ENCODE peak calls at places on chromosomes 4 and X, in five cellular contexts. One of them, this sample, is unnamed.

GRCh38 chrX:130285069-130285620 is 16.4 kb upstream of the ZNF280C start:
- DNase-seq in K562: no peak
- DNase-seq in testis: no peak
- DNase-seq in stomach: no peak
- DNase-seq in right lobe of liver: no peak
- DNase-seq in this sample: no peak

GRCh38 chr4:26594778-26595177 is 10.9 kb downstream of the TBC1D19 start:
- DNase-seq in testis: no peak
- DNase-seq in stomach: no peak
- DNase-seq in right lobe of liver: no peak
- DNase-seq in K562: no peak
- DNase-seq in this sample: no peak

GRCh38 chr4:181517521-181517920 is 725.7 kb upstream of the TENM3 start:
- DNase-seq in right lobe of liver: no peak
- DNase-seq in stomach: no peak
- DNase-seq in K562: no peak
- DNase-seq in testis: no peak
- DNase-seq in this sample: no peak

GRCh38 chr4:153522800-153523089 is 56.6 kb downstream of the TMEM131L start:
- DNase-seq in stomach: no peak
- DNase-seq in K562: no peak
- DNase-seq in testis: no peak
- DNase-seq in right lobe of liver: no peak
- DNase-seq in this sample: no peak

GRCh38 chr4:86935833-86936721 is 1.3 kb downstream of the AFF1 start:
- DNase-seq in testis: peak; percentile 52
- DNase-seq in K562: peak; percentile 89
- DNase-seq in stomach: peak; percentile 68
- DNase-seq in right lobe of liver: peak; percentile 80
- DNase-seq in this sample: peak; percentile 75

GRCh38 chrX:101080326-101080725 is 1.6 kb downstream of the TMEM35A start:
- DNase-seq in K562: no peak
- DNase-seq in testis: no peak
- DNase-seq in stomach: no peak
- DNase-seq in right lobe of liver: no peak
- DNase-seq in this sample: no peak

GRCh38 chrX:11704725-11705495 is 39.2 kb upstream of the ARHGAP6 start:
- DNase-seq in stomach: no peak
- DNase-seq in right lobe of liver: no peak
- DNase-seq in K562: no peak
- DNase-seq in testis: no peak
- DNase-seq in this sample: no peak

GRCh38 chr4:25592670-25593069 is 63.0 kb upstream of the SLC34A2 start:
- DNase-seq in stomach: no peak
- DNase-seq in testis: no peak
- DNase-seq in right lobe of liver: no peak
- DNase-seq in K562: no peak
- DNase-seq in this sample: peak; percentile 14

GRCh38 chr4:84852081-84852480 is 114.4 kb downstream of the WDFY3 start:
- DNase-seq in right lobe of liver: no peak
- DNase-seq in K562: no peak
- DNase-seq in stomach: no peak
- DNase-seq in testis: peak; percentile 58
- DNase-seq in this sample: no peak

GRCh38 chr4:166957451-166957850 is 276.8 kb downstream of the SPOCK3 start:
- DNase-seq in testis: no peak
- DNase-seq in K562: no peak
- DNase-seq in stomach: no peak
- DNase-seq in right lobe of liver: no peak
- DNase-seq in this sample: no peak

GRCh38 chr4:37794046-37794445 is 32.4 kb upstream of the PGM2 start:
- DNase-seq in K562: no peak
- DNase-seq in stomach: no peak
- DNase-seq in right lobe of liver: no peak
- DNase-seq in testis: no peak
- DNase-seq in this sample: no peak

GRCh38 chr4:7564242-7564641 is 129.5 kb upstream of the PSAPL1 start:
- DNase-seq in K562: no peak
- DNase-seq in testis: peak; percentile 39
- DNase-seq in right lobe of liver: peak; percentile 71
- DNase-seq in stomach: no peak
- DNase-seq in this sample: no peak

GRCh38 chr4:61462451-61463326 is 262.6 kb downstream of the ADGRL3 start:
- DNase-seq in stomach: peak; percentile 28
- DNase-seq in right lobe of liver: no peak
- DNase-seq in K562: no peak
- DNase-seq in testis: no peak
- DNase-seq in this sample: no peak

GRCh38 chr4:154489558-154490260 is 1.9 kb downstream of the DCHS2 start:
- DNase-seq in stomach: no peak
- DNase-seq in K562: no peak
- DNase-seq in right lobe of liver: no peak
- DNase-seq in testis: no peak
- DNase-seq in this sample: no peak

GRCh38 chr4:56637791-56638190 is 43.3 kb downstream of the HOPX start:
- DNase-seq in right lobe of liver: no peak
- DNase-seq in K562: no peak
- DNase-seq in testis: no peak
- DNase-seq in stomach: peak; percentile 31
- DNase-seq in this sample: no peak

GRCh38 chr4:185213341-185213740 is 3.9 kb downstream of the SNX25 start:
- DNase-seq in testis: no peak
- DNase-seq in K562: no peak
- DNase-seq in right lobe of liver: no peak
- DNase-seq in stomach: no peak
- DNase-seq in this sample: no peak
- TF ChIP-seq POLR2A in testis: no peak
- TF ChIP-seq POLR2A in K562: no peak
- TF ChIP-seq POLR2A in right lobe of liver: no peak
- TF ChIP-seq POLR2A in stomach: no peak
- TF ChIP-seq POLR2A in this sample: no peak

GRCh38 chrX:27336466-27337091 is 126.6 kb downstream of the PPP4R3C start:
- DNase-seq in right lobe of liver: peak; percentile 36
- DNase-seq in K562: peak; percentile 14
- DNase-seq in stomach: peak; percentile 33
- DNase-seq in testis: peak; percentile 55
- DNase-seq in this sample: peak; percentile 56
- H3K4me1 ChIP-seq in right lobe of liver: no peaks in the 10 kb centered on the region
- H3K4me1 ChIP-seq in K562: no peaks in the 10 kb centered on the region
- H3K4me1 ChIP-seq in stomach: no peaks in the 10 kb centered on the region
- H3K4me1 ChIP-seq in testis: no peaks in the 10 kb centered on the region
- H3K4me1 ChIP-seq in this sample: no peaks in the 10 kb centered on the region

DNA sequence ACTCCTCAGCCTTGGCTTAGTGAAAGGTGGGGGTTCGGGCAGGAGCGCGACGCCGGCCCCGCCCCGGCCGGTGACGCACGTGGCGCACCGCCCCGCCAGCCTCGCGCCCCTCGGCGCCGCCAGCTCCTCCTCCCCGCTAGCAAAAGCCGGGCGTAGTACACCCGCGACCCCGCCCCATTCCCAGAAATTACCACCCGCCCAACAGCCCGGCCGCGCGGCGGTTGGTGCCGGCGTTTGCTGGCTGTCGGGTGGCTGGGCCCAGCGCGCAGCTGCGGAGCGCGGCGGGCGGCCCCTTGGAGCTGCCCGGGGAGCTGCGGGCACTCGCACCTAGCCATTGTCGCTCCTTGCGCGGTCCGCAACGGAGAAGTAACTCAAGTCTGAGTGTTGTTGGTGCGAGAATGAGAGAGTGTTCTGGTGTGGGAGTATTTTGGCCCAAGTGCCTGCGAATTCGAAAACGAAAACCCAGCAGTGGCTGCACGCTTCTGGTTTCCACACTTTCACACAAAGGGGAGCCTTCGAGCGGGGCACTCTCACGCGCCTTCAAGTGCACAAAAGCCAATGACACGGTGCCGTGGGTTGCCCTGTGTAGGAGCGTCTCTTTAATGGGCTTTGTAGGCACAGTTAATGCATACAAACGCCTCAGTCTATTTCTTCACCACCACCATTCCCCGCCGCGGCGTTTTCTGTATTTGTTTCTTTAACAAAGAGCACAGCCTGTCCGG is 1.0 kb upstream of the ELF2 start:
- DNase-seq in stomach: peak; percentile 96
- DNase-seq in right lobe of liver: peak; percentile 98
- DNase-seq in K562: peak; percentile 90
- DNase-seq in testis: peak; percentile 95
- DNase-seq in this sample: peak; percentile 97
- TF ChIP-seq POLR2A in stomach: no peak
- TF ChIP-seq POLR2A in right lobe of liver: peak; percentile 94
- TF ChIP-seq POLR2A in K562: peak; percentile 93
- TF ChIP-seq POLR2A in testis: peak; percentile 40
- TF ChIP-seq POLR2A in this sample: peak; percentile 94

GRCh38 chr4:101020956-101021355 is 326.4 kb downstream of the PPP3CA start:
- DNase-seq in K562: no peak
- DNase-seq in right lobe of liver: no peak
- DNase-seq in testis: no peak
- DNase-seq in stomach: no peak
- DNase-seq in this sample: no peak

GRCh38 chr4:101019313-101019712 is 328.0 kb downstream of the PPP3CA start:
- DNase-seq in testis: no peak
- DNase-seq in right lobe of liver: no peak
- DNase-seq in stomach: no peak
- DNase-seq in K562: no peak
- DNase-seq in this sample: no peak

GRCh38 chr4:101022151-101023024 is 324.9 kb downstream of the PPP3CA start:
- DNase-seq in right lobe of liver: no peak
- DNase-seq in stomach: no peak
- DNase-seq in testis: no peak
- DNase-seq in K562: no peak
- DNase-seq in this sample: no peak

GRCh38 chr4:101019941-101020401 is 327.4 kb downstream of the PPP3CA start:
- DNase-seq in stomach: no peak
- DNase-seq in right lobe of liver: no peak
- DNase-seq in K562: no peak
- DNase-seq in testis: no peak
- DNase-seq in this sample: no peak

GRCh38 chr4:101018836-101019235 is 328.5 kb downstream of the PPP3CA start:
- DNase-seq in right lobe of liver: no peak
- DNase-seq in testis: no peak
- DNase-seq in stomach: no peak
- DNase-seq in K562: no peak
- DNase-seq in this sample: no peak
- H3K4me1 ChIP-seq in right lobe of liver: no peaks in the 10 kb centered on the region
- H3K4me1 ChIP-seq in testis: peaks cover 7% of the 10 kb centered on the region
- H3K4me1 ChIP-seq in stomach: no peaks in the 10 kb centered on the region
- H3K4me1 ChIP-seq in K562: no peaks in the 10 kb centered on the region
- H3K4me1 ChIP-seq in this sample: no peaks in the 10 kb centered on the region

GRCh38 chr4:127622923-127623754 is 9.6 kb upstream of the INTU start:
- DNase-seq in K562: no peak
- DNase-seq in testis: peak; percentile 43
- DNase-seq in stomach: no peak
- DNase-seq in right lobe of liver: no peak
- DNase-seq in this sample: peak; percentile 32
- TF ChIP-seq POLR2A in K562: no peak
- TF ChIP-seq POLR2A in testis: no peak
- TF ChIP-seq POLR2A in stomach: no peak
- TF ChIP-seq POLR2A in right lobe of liver: no peak
- TF ChIP-seq POLR2A in this sample: no peak

GRCh38 chr4:1081689-1082040 is 31.7 kb downstream of the RNF212 start:
- DNase-seq in testis: no peak
- DNase-seq in K562: no peak
- DNase-seq in right lobe of liver: peak; percentile 19
- DNase-seq in stomach: no peak
- DNase-seq in this sample: no peak
- H3K4me1 ChIP-seq in testis: no peaks in the 10 kb centered on the region
- H3K4me1 ChIP-seq in K562: no peaks in the 10 kb centered on the region
- H3K4me1 ChIP-seq in right lobe of liver: no peaks in the 10 kb centered on the region
- H3K4me1 ChIP-seq in stomach: peaks cover 14% of the 10 kb centered on the region
- H3K4me1 ChIP-seq in this sample: peaks cover 22% of the 10 kb centered on the region

GRCh38 chr4:151103758-151104157 is 4.3 kb downstream of the RPS3A start:
- DNase-seq in stomach: no peak
- DNase-seq in K562: no peak
- DNase-seq in right lobe of liver: no peak
- DNase-seq in testis: no peak
- DNase-seq in this sample: no peak

GRCh38 chr4:151104621-151105020 is 5.2 kb downstream of the RPS3A start:
- DNase-seq in K562: no peak
- DNase-seq in stomach: no peak
- DNase-seq in testis: no peak
- DNase-seq in right lobe of liver: no peak
- DNase-seq in this sample: no peak

GRCh38 chr4:151110236-151110635 is 10.8 kb downstream of the RPS3A start:
- DNase-seq in testis: no peak
- DNase-seq in K562: no peak
- DNase-seq in right lobe of liver: no peak
- DNase-seq in stomach: no peak
- DNase-seq in this sample: no peak

GRCh38 chr4:151105454-151106032 is 6.1 kb downstream of the RPS3A start:
- DNase-seq in testis: no peak
- DNase-seq in K562: no peak
- DNase-seq in stomach: no peak
- DNase-seq in right lobe of liver: no peak
- DNase-seq in this sample: no peak

DNA sequence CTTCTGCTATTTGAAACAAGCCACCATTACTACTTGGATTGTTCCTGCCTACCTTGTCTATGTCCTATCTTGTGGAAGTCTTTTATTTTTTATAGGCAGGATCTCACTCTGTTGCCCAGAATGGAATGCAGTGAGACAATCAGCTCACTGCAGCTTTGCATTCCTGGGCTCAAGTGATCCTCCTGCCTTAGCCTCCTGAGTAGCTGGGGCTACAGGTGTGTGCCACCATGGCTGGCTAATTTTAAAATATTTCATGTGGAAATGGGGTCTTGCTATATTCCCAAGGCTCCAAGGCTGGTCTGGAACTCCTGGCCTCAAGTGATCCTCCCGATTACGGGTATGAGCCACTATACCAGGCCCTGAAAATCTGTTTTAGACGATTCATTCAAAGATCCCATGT is 7.6 kb downstream of the RPS3A start:
- DNase-seq in testis: no peak
- DNase-seq in stomach: no peak
- DNase-seq in K562: no peak
- DNase-seq in right lobe of liver: no peak
- DNase-seq in this sample: no peak
- TF ChIP-seq POLR2A in testis: no peak
- TF ChIP-seq POLR2A in stomach: no peak
- TF ChIP-seq POLR2A in K562: no peak
- TF ChIP-seq POLR2A in right lobe of liver: no peak
- TF ChIP-seq POLR2A in this sample: no peak

GRCh38 chr4:6270691-6271121 is 1.1 kb downstream of the WFS1 start:
- DNase-seq in stomach: no peak
- DNase-seq in testis: no peak
- DNase-seq in K562: no peak
- DNase-seq in right lobe of liver: no peak
- DNase-seq in this sample: peak; percentile 26
- H3K4me1 ChIP-seq in stomach: peaks cover 58% of the 10 kb centered on the region
- H3K4me1 ChIP-seq in testis: peaks cover 54% of the 10 kb centered on the region
- H3K4me1 ChIP-seq in K562: no peaks in the 10 kb centered on the region
- H3K4me1 ChIP-seq in right lobe of liver: peaks cover 4% of the 10 kb centered on the region
- H3K4me1 ChIP-seq in this sample: peaks cover 43% of the 10 kb centered on the region

This sample was measured in body of pancreas.